ENCODE peak calls at places on chromosomes 4 and X, in nine cellular contexts. B, A, Y, T, C, I, J, K and Z are unnamed samples.

GRCh38 chr4:6367313-6367945 is 97.8 kb downstream of the WFS1 start:
- DNase-seq in I (no peak), K (no peak), T (no peak), A (peak), Y (no peak), J (no peak), B (no peak), C (peak), Z (no peak)

GRCh38 chr4:17787315-17787714 is 5.9 kb upstream of the FAM184B start:
- DNase-seq in Y (no peak), B (no peak), K (no peak), C (peak), I (no peak), T (no peak), J (no peak), A (no peak), Z (no peak)

GRCh38 chrX:31138124-31138523 is 66.3 kb upstream of the FTHL17 start:
- DNase-seq in T (no peak), J (no peak), Y (no peak), C (no peak), B (no peak), I (no peak), A (no peak), K (no peak), Z (no peak)

GRCh38 chrX:54930291-54931049 is 9.8 kb downstream of the TRO start:
- DNase-seq in K (no peak), Y (no peak), B (no peak), A (no peak), T (no peak), I (no peak), J (no peak), C (no peak), Z (no peak)

GRCh38 chrX:135327299-135327698 is 18.0 kb downstream of the ETDC start:
- DNase-seq in C (peak), A (no peak), K (peak), B (no peak), J (no peak), I (no peak), Y (no peak), T (no peak), Z (no peak)

GRCh38 chrX:136268051-136269048 is 17.1 kb upstream of the MAP7D3 start:
- DNase-seq in J (peak), I (no peak), Y (no peak), A (peak), K (peak), T (peak), B (peak), C (peak), Z (no peak)

GRCh38 chrX:153924149-153924861 is 1.8 kb downstream of the ARHGAP4 start:
- DNase-seq in T (no peak), B (no peak), J (peak), I (no peak), Y (no peak), A (peak), C (peak), K (peak), Z (no peak)

GRCh38 chrX:1486749-1487361 is 34.1 kb upstream of the ASMTL start:
- DNase-seq in I (no peak), B (no peak), T (no peak), J (no peak), Y (peak), C (no peak), K (no peak), A (no peak), Z (peak)

GRCh38 chr4:27048350-27049100 is 187.9 kb downstream of the STIM2 start:
- DNase-seq in J (peak), C (peak), A (peak), B (no peak), T (no peak), Y (peak), K (peak), I (no peak), Z (peak)

GRCh38 chr4:9765091-9765490 is 16.3 kb upstream of the DRD5 start:
- DNase-seq in K (peak), I (no peak), Y (peak), J (peak), C (peak), T (no peak), A (peak), B (peak), Z (no peak)

GRCh38 chr4:168825975-168826374 is 184.1 kb downstream of the CBR4 start:
- DNase-seq in T (no peak), J (no peak), Y (no peak), I (no peak), C (no peak), A (no peak), B (no peak), K (no peak), Z (no peak)

GRCh38 chr4:90293320-90293719 is 166.1 kb downstream of the CCSER1 start:
- DNase-seq in T (no peak), I (no peak), A (no peak), J (peak), B (no peak), C (peak), Y (no peak), K (peak), Z (no peak)
- TF ChIP-seq CTCF in T (peak), I (no peak), A (peak), J (peak), B (peak), C (peak), Y (no peak), K (peak), Z (peak)

GRCh38 chrX:123884809-123885408 is 25.1 kb downstream of the XIAP start:
- DNase-seq in J (peak), T (no peak), I (no peak), Y (no peak), K (peak), A (peak), B (peak), C (peak), Z (no peak)
- TF ChIP-seq CTCF in J (peak), T (peak), I (peak), Y (no peak), K (peak), A (peak), B (peak), C (peak), Z (peak)

DNA sequence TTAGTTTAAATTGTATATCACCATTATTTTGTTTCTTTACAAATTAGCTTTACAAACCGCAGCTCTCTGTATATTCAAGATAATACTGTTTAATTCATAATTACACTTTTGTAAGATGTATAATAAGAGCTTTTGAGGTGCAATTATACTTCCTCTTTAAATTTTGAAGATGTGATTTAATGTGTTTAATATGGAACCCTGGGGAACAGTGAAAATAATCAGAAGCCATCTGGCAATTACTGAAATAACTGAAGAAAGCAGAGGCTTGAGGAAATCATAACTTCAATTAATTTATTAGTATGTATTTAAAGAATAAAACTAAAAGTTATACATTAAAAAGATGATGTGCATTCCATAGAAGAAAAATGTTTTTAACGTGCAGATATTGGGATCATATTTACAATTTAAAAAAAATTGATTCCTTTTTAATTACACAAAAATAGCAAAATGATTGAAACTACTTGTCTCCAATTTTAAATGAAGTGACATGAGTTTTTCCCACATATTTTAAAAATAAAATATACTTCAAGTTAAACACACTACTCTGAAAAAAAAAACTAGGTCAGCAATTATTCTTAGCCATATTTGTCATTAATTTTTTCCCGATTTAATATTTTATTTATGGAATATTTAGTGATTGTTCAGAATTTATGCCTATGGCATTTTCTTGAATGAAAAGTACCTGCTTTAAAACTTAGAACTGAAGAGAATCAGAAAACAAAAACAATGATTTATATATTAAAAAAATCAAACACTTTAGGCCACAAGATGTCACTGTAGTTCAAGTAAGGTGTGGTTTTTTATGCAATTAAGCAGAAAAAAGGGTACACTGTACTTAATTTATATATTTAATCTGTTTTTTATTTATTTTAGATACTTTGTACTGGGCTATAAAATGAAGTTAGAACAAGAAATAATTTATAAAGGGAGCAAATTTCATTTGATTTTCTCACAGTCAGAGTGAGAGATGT is 942.7 kb upstream of the NDST4 start:
- DNase-seq in T (no peak), I (no peak), C (peak), B (no peak), Y (no peak), J (peak), A (peak), K (no peak), Z (no peak)
- TF ChIP-seq CTCF in T (no peak), I (no peak), C (peak), B (peak), Y (no peak), J (no peak), A (peak), K (peak), Z (peak)

GRCh38 chr4:58138786-58139185 is 1028.6 kb upstream of the IGFBP7 start:
- DNase-seq in A (no peak), K (no peak), C (no peak), J (no peak), T (no peak), I (no peak), Y (no peak), B (no peak), Z (no peak)
- TF ChIP-seq CTCF in A (no peak), K (no peak), C (no peak), J (no peak), T (no peak), I (no peak), Y (no peak), B (no peak), Z (no peak)

GRCh38 chrX:114071412-114071811 is 512.5 kb upstream of the HTR2C start:
- DNase-seq in C (no peak), A (no peak), J (no peak), B (no peak), T (no peak), K (no peak), Y (no peak), I (no peak), Z (no peak)

GRCh38 chrX:114073926-114074325 is 510.0 kb upstream of the HTR2C start:
- DNase-seq in B (no peak), A (peak), C (no peak), Y (no peak), J (no peak), K (no peak), I (no peak), T (no peak), Z (no peak)

GRCh38 chrX:114077773-114078172 is 506.1 kb upstream of the HTR2C start:
- DNase-seq in K (no peak), J (no peak), A (no peak), T (no peak), Y (no peak), C (no peak), I (no peak), B (no peak), Z (no peak)

GRCh38 chrX:114075073-114075673 is 508.7 kb upstream of the HTR2C start:
- DNase-seq in A (no peak), T (no peak), I (no peak), K (no peak), C (peak), J (no peak), Y (no peak), B (no peak), Z (no peak)
- TF ChIP-seq CTCF in A (peak), T (no peak), I (no peak), K (peak), C (no peak), J (no peak), Y (no peak), B (peak), Z (peak)

GRCh38 chr4:165112258-165113156 is at the start of gene TMEM192:
- DNase-seq in B (peak), Y (peak), A (peak), J (peak), I (peak), C (peak), K (peak), T (peak), Z (peak)
- TF ChIP-seq CTCF in B (no peak), Y (no peak), A (peak), J (peak), I (peak), C (peak), K (no peak), T (no peak), Z (peak)

GRCh38 chr4:60081839-60082238 is 1118.3 kb upstream of the ADGRL3 start:
- DNase-seq in T (no peak), B (no peak), K (no peak), C (no peak), I (no peak), A (no peak), Y (no peak), J (no peak), Z (no peak)

GRCh38 chr4:60078984-60079383 is 1121.1 kb upstream of the ADGRL3 start:
- DNase-seq in T (no peak), K (no peak), J (no peak), B (no peak), Y (no peak), I (no peak), A (no peak), C (no peak), Z (no peak)
- TF ChIP-seq CTCF in T (no peak), K (no peak), J (no peak), B (no peak), Y (no peak), I (no peak), A (no peak), C (no peak), Z (no peak)